ENCODE peak calls at places on chromosomes 6 and 20, in four cellular contexts. U, S, D and N are unnamed samples.

GRCh38 chr6:88987922-88988321 is 24.5 kb upstream of the RNGTT start:
- DNase-seq in D (no peak), S (no peak), U (no peak), N (no peak)

GRCh38 chr6:150641398-150642139 is 41.9 kb downstream of the PLEKHG1 start:
- DNase-seq in D (no peak), U (no peak), S (no peak), N (no peak)

GRCh38 chr6:157823523-157824370 is 701 bp downstream of the SNX9 start:
- DNase-seq in D (peak; percentile 24), S (peak; percentile 76), U (peak; percentile 51), N (peak; percentile 29)

GRCh38 chr6:16180696-16181428 is 52.0 kb downstream of the MYLIP start:
- DNase-seq in S (no peak), D (no peak), U (no peak), N (no peak)

GRCh38 chr20:34246126-34246626 is 5.0 kb downstream of the ASIP start:
- DNase-seq in D (no peak), S (no peak), U (no peak), N (no peak)

GRCh38 chr6:153729189-153729588 is 309.9 kb upstream of the OPRM1 start:
- DNase-seq in S (peak; percentile 27), D (no peak), U (no peak), N (no peak)

GRCh38 chr6:116278853-116279231 is 888 bp downstream of the TSPYL1 start:
- DNase-seq in U (no peak), D (peak; percentile 57), S (peak; percentile 71), N (no peak)

GRCh38 chr20:40960521-40960956 is 68.1 kb upstream of the TOP1 start:
- DNase-seq in D (no peak), U (no peak), S (peak; percentile 3), N (no peak)

GRCh38 chr6:46015119-46015968 is at the start of gene CLIC5:
- DNase-seq in S (peak; percentile 77), D (peak; percentile 77), U (peak; percentile 61), N (peak; percentile 11)

GRCh38 chr6:45441811-45442453 is 64.2 kb upstream of the SUPT3H start:
- DNase-seq in S (no peak), U (no peak), D (no peak), N (no peak)

GRCh38 chr6:85453052-85453451 is 3.2 kb downstream of the NT5E start:
- DNase-seq in U (no peak), S (no peak), D (no peak), N (no peak)

GRCh38 chr6:153092082-153093013 is 38.7 kb downstream of the RGS17 start:
- DNase-seq in U (no peak), D (no peak), S (no peak), N (no peak)

GRCh38 chr20:52103911-52104545 is 87.6 kb downstream of the ZFP64 start:
- DNase-seq in S (peak; percentile 83), D (no peak), U (no peak), N (no peak)

GRCh38 chr6:39887692-39888450 is 46.4 kb downstream of the MOCS1 start:
- DNase-seq in U (peak; percentile 73), S (peak; percentile 96), D (peak; percentile 79), N (peak; percentile 40)

GRCh38 chr6:11044712-11045167 is 635 bp upstream of the ELOVL2 start:
- DNase-seq in U (no peak), D (no peak), S (peak; percentile 58), N (no peak)

GRCh38 chr20:1761116-1761515 is 103.5 kb upstream of the SIRPG start:
- DNase-seq in S (peak; percentile 77), D (no peak), U (no peak), N (no peak)

GRCh38 chr6:80520195-80520594 is 413.7 kb downstream of the BCKDHB start:
- DNase-seq in U (no peak), D (no peak), S (peak; percentile 37), N (no peak)

GRCh38 chr20:47674145-47674544 is 111.1 kb downstream of the SULF2 start:
- DNase-seq in D (no peak), S (peak; percentile 71), U (no peak), N (no peak)

GRCh38 chr6:1597924-1598323 is 11.8 kb upstream of the FOXC1 start:
- DNase-seq in U (no peak), D (no peak), S (peak; percentile 90), N (no peak)

GRCh38 chr6:11853678-11854417 is 75.2 kb upstream of the ADTRP start:
- DNase-seq in U (no peak), S (no peak), D (no peak), N (no peak)

GRCh38 chr20:45294003-45294368 is 12.7 kb upstream of the RBPJL start:
- DNase-seq in S (no peak), D (no peak), U (no peak), N (no peak)
- TF ChIP-seq CTCF in S (no peak), D (peak; percentile 19), U (peak; percentile 7), N (peak; percentile 17)

GRCh38 chr6:3977875-3978711 is 100.8 kb downstream of the FAM217A start:
- DNase-seq in D (peak; percentile 25), U (no peak), S (peak; percentile 58), N (no peak)
- TF ChIP-seq CTCF in D (peak; percentile 73), U (peak; percentile 64), S (peak; percentile 88), N (peak; percentile 75)

GRCh38 chr20:18991012-18991411 is 177.4 kb downstream of the SCP2D1 start:
- DNase-seq in S (no peak), U (no peak), D (no peak), N (no peak)
- TF ChIP-seq CTCF in S (no peak), U (no peak), D (no peak), N (no peak)

GRCh38 chr6:106883808-106884262 is 90.7 kb downstream of the CD24 start:
- DNase-seq in D (no peak), U (no peak), S (no peak), N (no peak)
- TF ChIP-seq CTCF in D (no peak), U (no peak), S (peak; percentile 8), N (peak; percentile 41)